ENCODE peak calls at places on chromosome 16, in four cellular contexts. N is mesendoderm, M is IMR-90, C is H1. D is an unnamed sample.

GRCh38 chr16:26525856-26526255 is 540.9 kb upstream of the C16orf82 start:
- DNase-seq in N (no peak), M (no peak), C (no peak), D (no peak)

GRCh38 chr16:77212736-77213541 is 13.7 kb downstream of the SYCE1L start:
- DNase-seq in C (peak), N (peak), M (no peak), D (peak)

GRCh38 chr16:54847207-54847606 is 83.5 kb upstream of the IRX5 start:
- DNase-seq in N (no peak), C (no peak), M (no peak), D (no peak)

GRCh38 chr16:47978491-47979490 is 177.0 kb downstream of the ABCC12 start:
- DNase-seq in M (no peak), N (no peak), C (no peak), D (no peak)

GRCh38 chr16:14377326-14377725 is 252.7 kb downstream of the PARN start:
- DNase-seq in M (peak), N (no peak), C (no peak), D (no peak)

GRCh38 chr16:57147381-57148191 is 38.3 kb downstream of the PSME3IP1 start:
- DNase-seq in M (peak), N (no peak), C (no peak), D (peak)

GRCh38 chr16:25097304-25097988 is 14.1 kb upstream of the LCMT1 start:
- DNase-seq in M (peak), C (no peak), N (no peak), D (no peak)

GRCh38 chr16:8505327-8505991 is 84.9 kb downstream of the TMEM114 start:
- DNase-seq in C (no peak), N (peak), M (no peak), D (no peak)

DNA sequence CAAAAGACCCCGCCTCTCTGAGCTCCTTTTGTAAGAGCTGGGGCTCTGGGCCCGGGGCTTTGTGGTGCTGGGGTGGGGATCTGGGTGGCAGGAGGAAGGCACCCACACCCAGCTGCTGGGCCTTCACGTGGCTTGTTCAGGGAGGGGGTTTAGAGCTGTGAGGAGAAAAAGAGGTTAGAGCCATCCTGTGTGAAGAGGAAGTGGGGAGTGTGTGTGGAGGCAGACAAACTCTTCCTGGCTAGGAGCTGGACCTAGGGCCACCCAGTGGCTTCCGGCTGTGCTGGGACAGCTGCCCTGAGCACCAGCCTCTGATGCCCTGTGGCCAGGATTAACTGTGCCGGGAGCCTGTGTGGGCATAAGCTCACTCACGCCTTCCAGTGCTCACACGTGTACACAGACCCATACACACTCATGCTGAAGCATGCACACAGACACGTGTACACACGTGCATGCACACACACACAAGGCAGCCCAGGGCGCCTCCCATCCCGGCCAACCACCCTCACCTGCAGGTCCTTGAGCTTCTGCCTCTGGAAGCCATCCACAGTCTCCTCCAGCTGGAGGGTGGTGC is 7.4 kb downstream of the CIBAR2 start:
- DNase-seq in N (no peak), M (no peak), C (no peak), D (no peak)
- H3K56ac ChIP-seq in N (no peak), M (no peak), C (no peak), D (no peak)

DNA sequence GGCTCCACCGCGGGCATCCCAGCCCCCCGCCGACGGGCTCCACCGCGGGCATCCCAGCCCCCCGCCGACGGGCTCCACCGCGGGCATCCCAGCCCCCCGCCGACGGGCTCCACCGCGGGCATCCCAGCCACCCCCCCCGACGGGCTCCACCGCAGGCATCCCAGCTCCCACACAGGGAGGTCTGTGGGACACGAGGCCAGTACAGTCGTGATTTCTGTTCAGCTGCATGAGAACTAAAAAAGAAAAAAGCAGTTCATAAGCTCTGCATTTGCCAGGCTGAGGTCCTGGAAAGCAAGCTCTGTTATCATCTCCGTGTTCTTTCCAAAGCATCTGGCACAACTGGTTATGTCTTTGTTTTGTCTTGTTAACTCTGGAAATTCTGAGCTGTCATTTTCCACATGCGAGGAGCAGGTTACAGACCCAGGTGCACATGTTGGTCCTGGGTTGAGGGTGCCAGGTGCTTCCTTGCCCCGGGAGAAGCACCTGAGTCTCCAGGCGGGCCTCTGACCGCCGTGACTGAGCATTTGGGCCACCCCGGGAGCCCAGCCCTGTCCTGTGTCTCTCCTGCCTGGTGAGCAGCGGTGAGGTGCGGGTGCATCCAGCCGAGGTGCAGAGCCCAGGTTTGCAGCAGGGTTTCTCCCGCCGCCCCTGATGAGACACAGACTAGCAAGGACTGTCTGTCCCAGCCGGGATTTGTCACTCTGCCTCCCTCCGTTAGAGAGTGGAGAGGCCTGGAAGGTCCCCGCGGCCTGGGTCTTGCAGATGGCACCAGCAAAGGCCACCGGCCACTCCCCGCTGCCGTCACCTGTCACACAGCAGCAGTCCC is 9.9 kb upstream of the WFIKKN1 start:
- DNase-seq in N (no peak), M (no peak), C (no peak), D (peak)
- H3K56ac ChIP-seq in N (no peak), M (no peak), C (no peak), D (no peak)

GRCh38 chr16:49619811-49620157 is 236.1 kb downstream of the ZNF423 start:
- DNase-seq in M (no peak), C (peak), N (no peak), D (no peak)
- H3K56ac ChIP-seq in M (no peak), C (no peak), N (no peak), D (no peak)

GRCh38 chr16:13269905-13270528 is 368.6 kb downstream of the SHISA9 start:
- DNase-seq in C (no peak), M (no peak), N (no peak), D (no peak)
- H3K56ac ChIP-seq in C (no peak), M (no peak), N (no peak), D (no peak)

GRCh38 chr16:11430601-11431317 is 85.5 kb downstream of the RMI2 start:
- DNase-seq in M (no peak), N (no peak), C (no peak), D (no peak)
- H3K56ac ChIP-seq in M (no peak), N (no peak), C (no peak), D (no peak)